ENCODE peak calls at places on chromosomes 4 and X, in seven cellular contexts. H is right lobe of liver; W is A549; L is breast epithelium; U is naive thymus-derived CD4-positive, alpha-beta T cell; O is aorta; D is iPS DF 6.9. C is an unnamed sample.

GRCh38 chr4:13504374-13504773 is 20.2 kb upstream of the RAB28 start:
- DNase-seq in D (no peak), O (no peak), W (no peak), H (no peak), L (no peak), U (no peak), C (no peak)

GRCh38 chr4:56658410-56659003 is 22.6 kb downstream of the HOPX start:
- DNase-seq in U (no peak), H (no peak), W (no peak), L (no peak), D (no peak), O (no peak), C (no peak)

GRCh38 chrX:153970398-153971123 is 1.1 kb downstream of the HCFC1 start:
- DNase-seq in H (no peak), U (no peak), W (peak; percentile 76), D (no peak), L (no peak), O (peak; percentile 77), C (peak; percentile 81)

GRCh38 chr4:48047421-48047844 is 30.9 kb downstream of the NIPAL1 start:
- DNase-seq in D (no peak), O (no peak), U (peak; percentile 31), W (no peak), L (no peak), H (peak; percentile 64), C (no peak)

GRCh38 chr4:1427010-1427409 is 20.8 kb upstream of the NKX1-1 start:
- DNase-seq in H (no peak), D (no peak), O (no peak), L (no peak), W (no peak), U (no peak), C (no peak)

GRCh38 chrX:39133971-39134370 is 332.7 kb downstream of the MID1IP1 start:
- DNase-seq in U (no peak), D (no peak), W (peak; percentile 4), L (no peak), O (no peak), H (no peak), C (no peak)

GRCh38 chr4:122845760-122846159 is 19.1 kb downstream of the FGF2 start:
- DNase-seq in W (no peak), O (no peak), L (no peak), U (no peak), H (no peak), D (no peak), C (no peak)

GRCh38 chrX:105179644-105180043 is 40.9 kb downstream of the TEX13A start:
- DNase-seq in W (no peak), H (no peak), O (no peak), U (no peak), D (no peak), L (no peak), C (no peak)

GRCh38 chrX:11665144-11666040 is at the start of gene ARHGAP6:
- DNase-seq in O (peak; percentile 81), D (no peak), W (peak; percentile 30), U (no peak), L (no peak), H (peak; percentile 44), C (no peak)

GRCh38 chr4:104490096-104490769 is 4.5 kb downstream of the CXXC4 start:
- DNase-seq in U (no peak), D (no peak), H (peak; percentile 65), L (no peak), W (peak; percentile 3), O (no peak), C (peak; percentile 74)

GRCh38 chr4:154569584-154569983 is 6.8 kb downstream of the FGB start:
- DNase-seq in U (no peak), O (no peak), D (no peak), W (no peak), L (no peak), H (no peak), C (no peak)

GRCh38 chr4:113499696-113500095 is 261.8 kb downstream of the CAMK2D start:
- DNase-seq in U (no peak), D (no peak), W (no peak), L (no peak), H (no peak), O (no peak), C (no peak)

GRCh38 chr4:90121961-90122748 is 5.0 kb upstream of the CCSER1 start:
- DNase-seq in D (no peak), W (no peak), O (no peak), L (no peak), U (no peak), H (no peak), C (no peak)

GRCh38 chr4:73740353-73740778 is at the start of gene CXCL8:
- DNase-seq in U (no peak), L (peak; percentile 80), W (peak; percentile 90), H (peak; percentile 78), O (no peak), D (no peak), C (no peak)

GRCh38 chr4:67549123-67549522 is 3.8 kb upstream of the CENPC start:
- DNase-seq in L (no peak), W (peak; percentile 29), O (no peak), H (no peak), U (peak; percentile 40), D (no peak), C (no peak)

GRCh38 chr4:88742561-88742960 is 44.9 kb upstream of the NAP1L5 start:
- DNase-seq in H (no peak), U (no peak), O (no peak), L (no peak), W (no peak), D (no peak), C (no peak)

GRCh38 chr4:10666616-10667015 is 18.0 kb downstream of the CLNK start:
- DNase-seq in W (no peak), D (no peak), L (no peak), U (no peak), O (no peak), H (no peak), C (no peak)

GRCh38 chrX:43586855-43587254 is 69.2 kb upstream of the MAOA start:
- DNase-seq in L (no peak), U (no peak), W (no peak), H (no peak), O (no peak), D (no peak), C (no peak)

GRCh38 chr4:123144626-123145025 is 222.2 kb upstream of the NUDT6 start:
- DNase-seq in D (no peak), W (no peak), O (no peak), H (no peak), L (no peak), U (no peak), C (no peak)

GRCh38 chr4:37892641-37893040 is 1.8 kb downstream of the TBC1D1 start:
- DNase-seq in D (no peak), L (no peak), W (no peak), H (no peak), O (no peak), U (no peak), C (no peak)

GRCh38 chr4:158996669-158997074 is 106.2 kb upstream of the RAPGEF2 start:
- DNase-seq in U (no peak), H (no peak), O (no peak), D (no peak), L (no peak), W (peak; percentile 87), C (no peak)

GRCh38 chrX:133610056-133610455 is 194.8 kb upstream of the GPC4 start:
- DNase-seq in H (no peak), O (no peak), U (no peak), D (no peak), W (no peak), L (no peak), C (no peak)
- H3K27ac ChIP-seq in H (no peak overlapping the region), O (no peak overlapping the region), U (no peak overlapping the region), D (no peak overlapping the region), W (no peak overlapping the region), L (no peak overlapping the region), C (no peak overlapping the region)

GRCh38 chr4:141909541-141909940 is 273.2 kb downstream of the IL15 start:
- DNase-seq in U (no peak), H (no peak), O (no peak), L (no peak), D (no peak), W (no peak), C (no peak)

GRCh38 chr4:141900841-141901240 is 264.5 kb downstream of the IL15 start:
- DNase-seq in L (no peak), O (no peak), H (no peak), W (no peak), D (no peak), U (no peak), C (no peak)

GRCh38 chr4:141905751-141906150 is 269.4 kb downstream of the IL15 start:
- DNase-seq in H (no peak), U (no peak), L (no peak), D (no peak), W (no peak), O (no peak), C (no peak)
- H3K27ac ChIP-seq in H (no peak overlapping the region), U (no peak overlapping the region), L (no peak overlapping the region), D (no peak overlapping the region), W (no peak overlapping the region), O (no peak overlapping the region), C (no peak overlapping the region)

DNA sequence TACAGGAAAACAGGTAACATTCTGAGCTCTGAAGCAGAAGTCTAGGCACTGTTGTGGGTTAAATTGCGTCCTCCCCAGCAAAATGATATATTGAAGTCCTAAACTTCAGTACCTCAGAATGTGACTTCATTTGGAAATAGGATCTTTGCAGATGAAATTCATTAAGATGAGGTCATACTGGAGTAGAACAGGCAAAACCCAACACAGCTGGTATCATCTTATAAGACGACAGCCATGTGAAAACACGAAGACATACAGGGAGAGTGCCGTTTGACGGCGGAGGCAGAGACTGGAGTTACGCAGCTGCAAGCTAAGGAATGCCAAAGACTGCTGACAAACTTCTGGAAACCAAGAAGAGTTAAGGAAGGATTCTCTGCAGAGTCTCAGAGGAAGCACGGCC is 241.6 kb downstream of the MAML3 start:
- DNase-seq in U (no peak), O (no peak), L (no peak), D (no peak), W (no peak), H (no peak), C (no peak)
- H3K27ac ChIP-seq in U (no peak overlapping the region), O (no peak overlapping the region), L (peak overlapping the region; percentile 3), D (no peak overlapping the region), W (no peak overlapping the region), H (no peak overlapping the region), C (no peak overlapping the region)

GRCh38 chrX:42442745-42443144 is 335.2 kb downstream of the PPP1R2C start:
- DNase-seq in W (no peak), H (no peak), U (no peak), O (no peak), D (no peak), L (no peak), C (no peak)

DNA sequence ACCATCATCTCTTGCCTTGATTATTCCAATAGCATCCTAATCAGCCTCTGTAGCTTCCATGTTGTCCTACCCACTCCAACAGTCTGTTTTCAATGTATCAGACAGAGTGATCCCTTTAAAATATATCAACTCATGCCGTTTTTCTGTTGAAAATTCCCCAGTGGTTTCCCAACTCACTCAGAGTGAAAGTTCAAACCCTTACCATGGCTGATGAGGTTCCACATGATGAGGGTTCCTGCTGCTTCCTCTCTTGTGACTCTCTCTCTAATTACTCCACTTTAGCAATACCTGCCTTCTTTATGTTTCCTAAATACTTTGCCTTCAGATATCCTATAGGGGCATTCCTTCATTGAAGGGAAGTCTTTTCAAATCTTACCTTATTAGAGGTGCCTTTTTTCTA is 334.7 kb downstream of the PPP1R2C start:
- DNase-seq in U (no peak), W (no peak), D (no peak), L (no peak), H (no peak), O (no peak), C (no peak)
- H3K27ac ChIP-seq in U (no peak overlapping the region), W (no peak overlapping the region), D (no peak overlapping the region), L (no peak overlapping the region), H (no peak overlapping the region), O (no peak overlapping the region), C (no peak overlapping the region)

GRCh38 chrX:45046417-45046816 is 154.3 kb downstream of the DIPK2B start:
- DNase-seq in L (no peak), H (no peak), O (no peak), W (no peak), D (no peak), U (no peak), C (no peak)

GRCh38 chrX:45050558-45050957 is 150.1 kb downstream of the DIPK2B start:
- DNase-seq in L (no peak), O (no peak), H (no peak), W (no peak), D (no peak), U (no peak), C (no peak)
- H3K27ac ChIP-seq in L (no peak overlapping the region), O (no peak overlapping the region), H (no peak overlapping the region), W (no peak overlapping the region), D (no peak overlapping the region), U (no peak overlapping the region), C (no peak overlapping the region)